ENCODE peak calls at places on chromosomes 13 and 19, in seven cellular contexts. A is dorsolateral prefrontal cortex, X is PC-9, B is astrocyte, F is A549, J is left ventricle myocardium inferior, K is neural progenitor cell. Y is an unnamed sample.

GRCh38 chr13:98454389-98454881 is 122.5 kb downstream of the STK24 start:
- DNase-seq in A (no peak), X (no peak), B (peak), F (peak), J (no peak), K (no peak), Y (no peak)

GRCh38 chr13:86986448-86986847 is 684.7 kb upstream of the SLITRK5 start:
- DNase-seq in A (no peak), X (no peak), B (peak), F (peak), J (no peak), K (peak), Y (no peak)

GRCh38 chr13:26221399-26221720 is 754 bp downstream of the RNF6 start:
- DNase-seq in A (no peak), X (no peak), B (no peak), F (no peak), J (no peak), K (no peak), Y (no peak)

GRCh38 chr13:65911546-65912193 is 1318.5 kb downstream of the PCDH9 start:
- DNase-seq in A (no peak), X (no peak), B (no peak), F (no peak), J (no peak), K (no peak), Y (no peak)

GRCh38 chr13:110637747-110638146 is 22.4 kb downstream of the NAXD start:
- DNase-seq in A (no peak), X (no peak), B (no peak), F (no peak), J (no peak), K (no peak), Y (no peak)

GRCh38 chr13:112836940-112837339 is 132.1 kb upstream of the MCF2L start:
- DNase-seq in A (no peak), X (no peak), B (no peak), F (no peak), J (no peak), K (no peak), Y (no peak)

GRCh38 chr13:114235697-114236096 is 1.0 kb downstream of the CDC16 start:
- DNase-seq in A (no peak), X (no peak), B (no peak), F (no peak), J (no peak), K (peak), Y (no peak)

GRCh38 chr19:58237324-58237723 is 8.6 kb downstream of the ZNF544 start:
- DNase-seq in A (no peak), X (no peak), B (no peak), F (no peak), J (no peak), K (no peak), Y (no peak)

GRCh38 chr13:47175172-47175806 is 278.4 kb upstream of the HTR2A start:
- DNase-seq in A (no peak), X (no peak), B (peak), F (no peak), J (no peak), K (no peak), Y (no peak)

GRCh38 chr13:26471807-26472206 is 85.7 kb upstream of the WASF3 start:
- DNase-seq in A (no peak), X (no peak), B (no peak), F (no peak), J (no peak), K (no peak), Y (no peak)

GRCh38 chr13:77565635-77566034 is 30.1 kb downstream of the SCEL start:
- DNase-seq in A (no peak), X (no peak), B (peak), F (peak), J (no peak), K (peak), Y (peak)

GRCh38 chr19:4232614-4233281 is 3.4 kb downstream of the EBI3 start:
- DNase-seq in A (no peak), X (no peak), B (no peak), F (no peak), J (no peak), K (no peak), Y (no peak)

GRCh38 chr19:4012975-4013634 is 5.6 kb downstream of the PIAS4 start:
- DNase-seq in A (no peak), X (no peak), B (no peak), F (no peak), J (no peak), K (no peak), Y (no peak)

GRCh38 chr19:29288276-29288675 is 75.3 kb upstream of the UQCRFS1 start:
- DNase-seq in A (no peak), X (no peak), B (no peak), F (no peak), J (no peak), K (no peak), Y (no peak)

GRCh38 chr19:2974342-2974932 is 2.9 kb upstream of the TLE6 start:
- DNase-seq in A (peak), X (no peak), B (peak), F (no peak), J (peak), K (peak), Y (no peak)

GRCh38 chr13:113631341-113632095 is 26.5 kb downstream of the ATP4B start:
- DNase-seq in A (no peak), X (no peak), B (no peak), F (no peak), J (peak), K (no peak), Y (no peak)

GRCh38 chr19:2575734-2576481 is 100.0 kb downstream of the GADD45B start:
- DNase-seq in A (no peak), X (no peak), B (no peak), F (no peak), J (peak), K (no peak), Y (no peak)

GRCh38 chr19:29539668-29540067 is 13.9 kb downstream of the VSTM2B start:
- DNase-seq in A (no peak), X (no peak), B (no peak), F (no peak), J (no peak), K (no peak), Y (no peak)

GRCh38 chr19:13026478-13026999 is 31.3 kb downstream of the NFIX start:
- DNase-seq in A (no peak), X (no peak), B (peak), F (peak), J (no peak), K (no peak), Y (no peak)

GRCh38 chr13:96391606-96392005 is 301.7 kb downstream of the HS6ST3 start:
- DNase-seq in A (no peak), X (no peak), B (no peak), F (no peak), J (no peak), K (no peak), Y (no peak)

GRCh38 chr13:93411281-93411680 is 184.7 kb downstream of the GPC6 start:
- DNase-seq in A (no peak), X (no peak), B (peak), F (no peak), J (no peak), K (no peak), Y (no peak)

GRCh38 chr19:9801976-9802375 is 16.9 kb downstream of the FBXL12 start:
- DNase-seq in A (no peak), X (no peak), B (no peak), F (no peak), J (no peak), K (no peak), Y (no peak)

GRCh38 chr19:38669532-38669931 is 22.1 kb downstream of the ACTN4 start:
- DNase-seq in A (no peak), X (no peak), B (no peak), F (no peak), J (no peak), K (no peak), Y (no peak)

GRCh38 chr19:51807111-51807701 is 12.2 kb downstream of the FPR3 start:
- DNase-seq in A (no peak), X (peak), B (no peak), F (no peak), J (no peak), K (no peak), Y (no peak)

GRCh38 chr13:27450921-27451461 is 627 bp upstream of the MTIF3 start:
- DNase-seq in A (peak), X (no peak), B (peak), F (peak), J (peak), K (peak), Y (peak)

GRCh38 chr19:19997656-19998268 is 41.5 kb downstream of the ZNF682 start:
- DNase-seq in A (no peak), X (peak), B (no peak), F (no peak), J (peak), K (peak), Y (no peak)

GRCh38 chr19:3398114-3398899 is 31.9 kb downstream of the NFIC start:
- DNase-seq in A (peak), X (no peak), B (no peak), F (no peak), J (peak), K (peak), Y (no peak)

DNA sequence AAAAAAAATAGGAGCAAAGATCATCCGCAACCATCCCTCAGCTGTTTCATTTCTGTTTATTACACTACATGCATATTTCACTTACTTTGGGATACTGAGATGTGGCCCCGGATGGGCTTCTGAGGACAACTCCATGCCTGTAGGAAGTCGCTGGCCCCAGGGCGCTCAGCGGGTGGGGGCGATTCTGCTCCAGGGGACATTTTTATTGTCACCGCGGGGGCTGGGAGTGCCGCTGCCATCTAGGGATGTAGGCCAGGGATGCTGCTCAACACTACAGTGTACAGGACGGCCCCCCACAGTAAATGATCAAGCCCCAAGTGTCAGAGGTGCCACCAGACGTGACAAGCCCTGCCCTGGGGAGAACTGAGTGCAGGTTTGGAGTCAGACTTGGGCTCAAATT is 6.4 kb upstream of the BST2 start:
- DNase-seq in A (no peak), X (no peak), B (no peak), F (no peak), J (no peak), K (no peak), Y (no peak)
- H3K27ac ChIP-seq in A (no peak), X (no peak), B (no peak), F (no peak), J (peak), K (no peak), Y (no peak)

GRCh38 chr19:50058425-50058824 is 32.6 kb downstream of the ZNF473 start:
- DNase-seq in A (no peak), X (no peak), B (no peak), F (no peak), J (no peak), K (no peak), Y (no peak)

GRCh38 chr19:50060107-50060506 is 34.3 kb downstream of the ZNF473 start:
- DNase-seq in A (no peak), X (no peak), B (no peak), F (no peak), J (no peak), K (no peak), Y (no peak)

GRCh38 chr19:50053119-50053518 is 27.3 kb downstream of the ZNF473 start:
- DNase-seq in A (no peak), X (no peak), B (no peak), F (no peak), J (no peak), K (no peak), Y (no peak)

GRCh38 chr19:50061650-50062049 is 35.8 kb downstream of the ZNF473 start:
- DNase-seq in A (no peak), X (no peak), B (no peak), F (no peak), J (no peak), K (no peak), Y (no peak)

GRCh38 chr19:50059045-50059444 is 33.2 kb downstream of the ZNF473 start:
- DNase-seq in A (no peak), X (no peak), B (no peak), F (no peak), J (no peak), K (no peak), Y (no peak)
- TF ChIP-seq CTCF in A (no peak), X (no peak), B (no peak), F (no peak), J (no peak), K (no peak), Y (no peak)

GRCh38 chr19:33390908-33391630 is 17.6 kb downstream of the CEBPG start:
- DNase-seq in A (no peak), X (no peak), B (no peak), F (no peak), J (peak), K (no peak), Y (no peak)

GRCh38 chr19:33388817-33389573 is 15.5 kb downstream of the CEBPG start:
- DNase-seq in A (no peak), X (no peak), B (no peak), F (no peak), J (peak), K (no peak), Y (no peak)

GRCh38 chr19:33390120-33390907 is 16.8 kb downstream of the CEBPG start:
- DNase-seq in A (no peak), X (no peak), B (peak), F (no peak), J (peak), K (no peak), Y (no peak)

GRCh38 chr19:33388231-33388816 is 14.8 kb downstream of the CEBPG start:
- DNase-seq in A (no peak), X (no peak), B (no peak), F (no peak), J (peak), K (no peak), Y (no peak)

DNA sequence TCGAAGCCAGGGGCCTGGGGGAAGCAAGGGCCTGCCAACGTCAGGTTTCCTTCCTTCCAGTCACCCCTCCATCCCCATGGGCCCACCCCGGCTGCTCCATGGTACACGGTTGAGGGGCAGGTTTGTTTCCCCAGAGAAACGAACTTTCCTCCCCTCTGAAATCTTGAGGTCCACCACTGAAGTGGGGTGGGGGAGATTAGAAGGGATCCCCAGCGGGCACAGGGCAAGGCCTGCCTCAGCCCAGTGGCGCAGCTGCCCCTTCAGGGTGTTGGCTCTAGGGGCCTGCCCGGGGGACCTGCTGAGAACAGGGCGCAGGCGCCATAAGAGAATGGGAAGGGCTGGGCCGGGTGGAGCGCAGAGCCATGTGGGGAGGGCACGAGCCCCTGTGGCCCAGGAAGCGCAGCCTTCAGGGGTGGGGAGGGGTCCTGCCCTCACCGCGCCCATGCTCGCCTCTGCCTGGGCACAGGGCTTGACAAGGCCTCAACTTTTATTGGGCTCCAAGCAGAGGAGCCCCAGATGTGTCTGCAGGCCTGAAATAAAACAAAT is 16.1 kb downstream of the CEBPG start:
- DNase-seq in A (no peak), X (no peak), B (no peak), F (no peak), J (peak), K (no peak), Y (no peak)
- H3K27ac ChIP-seq in A (peak), X (no peak), B (no peak), F (no peak), J (peak), K (no peak), Y (peak)

DNA sequence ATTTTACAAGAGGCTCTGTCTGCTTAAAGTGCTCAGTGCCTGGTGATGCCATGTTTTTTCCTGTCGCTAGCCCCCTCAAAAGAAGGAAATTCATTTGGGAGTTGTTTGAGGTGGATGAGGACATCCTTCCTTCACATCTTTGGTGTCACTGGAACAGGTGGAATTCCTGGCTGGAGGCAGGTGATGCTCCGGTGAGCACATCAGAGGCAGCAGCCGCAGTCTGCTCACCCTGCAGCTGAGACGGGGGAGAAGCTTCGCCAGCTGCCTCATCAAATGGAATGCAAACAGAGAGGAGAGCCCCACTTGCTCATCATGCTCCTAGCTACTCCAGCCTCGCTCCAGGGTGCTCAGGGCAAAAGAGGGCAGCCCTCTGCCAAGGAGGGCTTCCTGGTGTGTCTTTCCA is 74.1 kb upstream of the UBL3 start:
- DNase-seq in A (no peak), X (peak), B (peak), F (peak), J (no peak), K (no peak), Y (peak)
- TF ChIP-seq CTCF in A (no peak), X (peak), B (no peak), F (no peak), J (no peak), K (no peak), Y (peak)

GRCh38 chr19:31127132-31127967 is 221.9 kb downstream of the TSHZ3 start:
- DNase-seq in A (no peak), X (no peak), B (peak), F (peak), J (no peak), K (no peak), Y (no peak)

GRCh38 chr19:31126236-31126635 is 223.0 kb downstream of the TSHZ3 start:
- DNase-seq in A (no peak), X (no peak), B (peak), F (no peak), J (no peak), K (no peak), Y (no peak)

GRCh38 chr19:31132753-31133110 is 216.5 kb downstream of the TSHZ3 start:
- DNase-seq in A (no peak), X (no peak), B (no peak), F (no peak), J (no peak), K (no peak), Y (no peak)

GRCh38 chr19:31125071-31125470 is 224.2 kb downstream of the TSHZ3 start:
- DNase-seq in A (no peak), X (no peak), B (no peak), F (no peak), J (no peak), K (no peak), Y (no peak)

DNA sequence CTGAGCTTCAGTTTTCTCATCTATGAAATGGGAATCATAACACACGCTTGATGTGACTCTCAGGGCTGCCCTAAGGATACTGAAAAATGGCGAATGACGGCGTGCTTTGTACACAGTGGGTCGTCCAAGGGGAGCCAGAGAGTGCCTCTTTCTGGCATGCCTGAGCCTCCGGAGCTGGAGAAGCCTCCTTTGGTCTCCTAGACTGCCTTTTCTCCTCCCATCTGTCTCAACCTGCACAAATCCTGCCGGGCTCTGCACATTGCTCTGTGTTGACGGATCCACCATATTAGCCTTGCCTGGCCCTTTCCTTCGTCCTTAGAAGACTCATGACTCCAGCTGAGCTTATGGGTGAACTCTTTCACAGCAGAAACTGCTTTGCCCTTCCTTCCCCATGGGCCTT is 220.9 kb downstream of the TSHZ3 start:
- DNase-seq in A (no peak), X (no peak), B (no peak), F (no peak), J (no peak), K (no peak), Y (no peak)
- H3K27ac ChIP-seq in A (no peak), X (no peak), B (peak), F (peak), J (no peak), K (no peak), Y (no peak)

GRCh38 chr19:46722004-46722380 is 5.1 kb upstream of the PRKD2 start:
- DNase-seq in A (no peak), X (no peak), B (no peak), F (no peak), J (no peak), K (no peak), Y (no peak)

GRCh38 chr19:46722421-46723022 is 5.6 kb upstream of the PRKD2 start:
- DNase-seq in A (no peak), X (no peak), B (no peak), F (no peak), J (no peak), K (no peak), Y (no peak)

GRCh38 chr19:46719629-46720515 is 3.0 kb upstream of the PRKD2 start:
- DNase-seq in A (no peak), X (no peak), B (no peak), F (no peak), J (no peak), K (no peak), Y (no peak)

GRCh38 chr19:46720516-46721239 is 3.8 kb upstream of the PRKD2 start:
- DNase-seq in A (no peak), X (no peak), B (no peak), F (no peak), J (no peak), K (no peak), Y (no peak)

GRCh38 chr19:46721269-46722003 is 4.5 kb upstream of the PRKD2 start:
- DNase-seq in A (no peak), X (no peak), B (no peak), F (no peak), J (no peak), K (peak), Y (no peak)
- TF ChIP-seq CTCF in A (no peak), X (peak), B (no peak), F (peak), J (no peak), K (peak), Y (no peak)

DNA sequence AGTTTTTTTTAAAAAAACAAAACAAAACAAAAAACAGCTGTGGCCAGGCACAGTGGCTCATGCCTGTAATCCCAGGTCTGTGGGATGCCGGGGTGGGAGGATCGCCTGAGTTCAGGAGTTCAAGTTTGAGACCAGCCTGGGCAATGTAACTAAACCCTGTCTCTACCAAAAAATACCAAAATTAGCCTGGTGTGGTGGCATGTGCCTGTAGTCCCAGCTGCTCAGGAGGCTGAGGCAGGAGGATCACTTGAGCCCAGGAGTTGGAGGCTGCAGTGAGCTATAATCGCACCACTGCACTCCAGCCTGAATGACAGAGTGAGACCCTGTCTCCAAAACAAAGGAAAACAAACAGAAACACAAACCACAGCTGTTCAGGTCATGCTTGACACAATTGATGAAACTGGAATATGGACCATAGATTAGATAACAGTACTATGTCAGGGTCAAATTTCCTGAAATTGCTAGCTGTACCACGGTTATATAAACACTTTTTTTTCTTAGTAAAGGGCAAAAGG is 6.9 kb upstream of the ANGPTL4 start:
- DNase-seq in A (no peak), X (no peak), B (peak), F (no peak), J (no peak), K (no peak), Y (no peak)
- H3K27ac ChIP-seq in A (no peak), X (no peak), B (no peak), F (peak), J (no peak), K (no peak), Y (peak)

Y was measured in RWPE1.